ENCODE peak calls at places on chromosome 2, in six cellular contexts. One of them, this sample, is unnamed. For H3K4me1, the result is how much of the 10 kb centered on the place peaks cover.

GRCh38 chr2:165113414-165113813 is 90.4 kb downstream of the SCN3A start:
- DNase-seq in colonic mucosa: no peak
- DNase-seq in naive thymus-derived CD4-positive, alpha-beta T cell: no peak
- DNase-seq in endothelial cell of umbilical vein: no peak
- DNase-seq in ovary: no peak
- DNase-seq in A549: no peak
- DNase-seq in this sample: no peak

GRCh38 chr2:1817256-1818127 is 73.2 kb upstream of the PXDN start:
- DNase-seq in colonic mucosa: peak
- DNase-seq in naive thymus-derived CD4-positive, alpha-beta T cell: peak
- DNase-seq in endothelial cell of umbilical vein: peak
- DNase-seq in ovary: peak
- DNase-seq in A549: peak
- DNase-seq in this sample: peak

GRCh38 chr2:134897932-134898331 is 20.7 kb upstream of the CCNT2 start:
- DNase-seq in colonic mucosa: no peak
- DNase-seq in naive thymus-derived CD4-positive, alpha-beta T cell: peak
- DNase-seq in endothelial cell of umbilical vein: peak
- DNase-seq in ovary: no peak
- DNase-seq in A549: no peak
- DNase-seq in this sample: no peak

GRCh38 chr2:240462704-240463273 is 27.3 kb downstream of the GPC1 start:
- DNase-seq in colonic mucosa: no peak
- DNase-seq in naive thymus-derived CD4-positive, alpha-beta T cell: no peak
- DNase-seq in endothelial cell of umbilical vein: no peak
- DNase-seq in ovary: no peak
- DNase-seq in A549: no peak
- DNase-seq in this sample: no peak

GRCh38 chr2:10326707-10327594 is 24.2 kb downstream of the HPCAL1 start:
- DNase-seq in colonic mucosa: no peak
- DNase-seq in naive thymus-derived CD4-positive, alpha-beta T cell: no peak
- DNase-seq in endothelial cell of umbilical vein: no peak
- DNase-seq in ovary: peak
- DNase-seq in A549: no peak
- DNase-seq in this sample: peak

GRCh38 chr2:38443021-38443541 is 66.0 kb upstream of the ATL2 start:
- DNase-seq in colonic mucosa: no peak
- DNase-seq in naive thymus-derived CD4-positive, alpha-beta T cell: no peak
- DNase-seq in endothelial cell of umbilical vein: no peak
- DNase-seq in ovary: peak
- DNase-seq in A549: no peak
- DNase-seq in this sample: no peak

GRCh38 chr2:38147333-38148121 is 71.6 kb upstream of the CYP1B1 start:
- DNase-seq in colonic mucosa: no peak
- DNase-seq in naive thymus-derived CD4-positive, alpha-beta T cell: no peak
- DNase-seq in endothelial cell of umbilical vein: no peak
- DNase-seq in ovary: no peak
- DNase-seq in A549: no peak
- DNase-seq in this sample: no peak

GRCh38 chr2:240511351-240512108 is 46.3 kb downstream of the ANKMY1 start:
- DNase-seq in colonic mucosa: no peak
- DNase-seq in naive thymus-derived CD4-positive, alpha-beta T cell: no peak
- DNase-seq in endothelial cell of umbilical vein: no peak
- DNase-seq in ovary: no peak
- DNase-seq in A549: no peak
- DNase-seq in this sample: no peak

GRCh38 chr2:47072728-47073191 is 82.3 kb downstream of the STPG4 start:
- DNase-seq in colonic mucosa: peak
- DNase-seq in naive thymus-derived CD4-positive, alpha-beta T cell: no peak
- DNase-seq in endothelial cell of umbilical vein: no peak
- DNase-seq in ovary: peak
- DNase-seq in A549: no peak
- DNase-seq in this sample: peak

GRCh38 chr2:175864131-175864728 is 137.8 kb downstream of the LNPK start:
- DNase-seq in colonic mucosa: no peak
- DNase-seq in naive thymus-derived CD4-positive, alpha-beta T cell: no peak
- DNase-seq in endothelial cell of umbilical vein: no peak
- DNase-seq in ovary: no peak
- DNase-seq in A549: no peak
- DNase-seq in this sample: no peak

GRCh38 chr2:162243305-162243693 is at the start of gene FAP:
- DNase-seq in colonic mucosa: no peak
- DNase-seq in naive thymus-derived CD4-positive, alpha-beta T cell: no peak
- DNase-seq in endothelial cell of umbilical vein: peak
- DNase-seq in ovary: no peak
- DNase-seq in A549: no peak
- DNase-seq in this sample: no peak

GRCh38 chr2:238884122-238884811 is 36.4 kb downstream of the TWIST2 start:
- DNase-seq in colonic mucosa: no peak
- DNase-seq in naive thymus-derived CD4-positive, alpha-beta T cell: no peak
- DNase-seq in endothelial cell of umbilical vein: no peak
- DNase-seq in ovary: no peak
- DNase-seq in A549: no peak
- DNase-seq in this sample: no peak

GRCh38 chr2:160141944-160142343 is 58.1 kb downstream of the ITGB6 start:
- DNase-seq in colonic mucosa: no peak
- DNase-seq in naive thymus-derived CD4-positive, alpha-beta T cell: no peak
- DNase-seq in endothelial cell of umbilical vein: no peak
- DNase-seq in ovary: no peak
- DNase-seq in A549: no peak
- DNase-seq in this sample: no peak

GRCh38 chr2:68390600-68390999 is 25.5 kb downstream of the PLEK start:
- DNase-seq in colonic mucosa: no peak
- DNase-seq in naive thymus-derived CD4-positive, alpha-beta T cell: no peak
- DNase-seq in endothelial cell of umbilical vein: no peak
- DNase-seq in ovary: no peak
- DNase-seq in A549: no peak
- DNase-seq in this sample: no peak

GRCh38 chr2:103008586-103008985 is 246.8 kb downstream of the TMEM182 start:
- DNase-seq in colonic mucosa: no peak
- DNase-seq in naive thymus-derived CD4-positive, alpha-beta T cell: no peak
- DNase-seq in endothelial cell of umbilical vein: no peak
- DNase-seq in ovary: no peak
- DNase-seq in A549: peak
- DNase-seq in this sample: no peak

GRCh38 chr2:209331291-209331844 is 92.5 kb upstream of the MAP2 start:
- DNase-seq in colonic mucosa: no peak
- DNase-seq in naive thymus-derived CD4-positive, alpha-beta T cell: no peak
- DNase-seq in endothelial cell of umbilical vein: peak
- DNase-seq in ovary: no peak
- DNase-seq in A549: peak
- DNase-seq in this sample: no peak

GRCh38 chr2:237904806-237905599 is 45.6 kb downstream of the RAMP1 start:
- DNase-seq in colonic mucosa: no peak
- DNase-seq in naive thymus-derived CD4-positive, alpha-beta T cell: no peak
- DNase-seq in endothelial cell of umbilical vein: peak
- DNase-seq in ovary: peak
- DNase-seq in A549: no peak
- DNase-seq in this sample: peak

GRCh38 chr2:236085211-236085610 is 83.0 kb downstream of the GBX2 start:
- DNase-seq in colonic mucosa: no peak
- DNase-seq in naive thymus-derived CD4-positive, alpha-beta T cell: no peak
- DNase-seq in endothelial cell of umbilical vein: no peak
- DNase-seq in ovary: no peak
- DNase-seq in A549: no peak
- DNase-seq in this sample: no peak

GRCh38 chr2:236086403-236086970 is 81.7 kb downstream of the GBX2 start:
- DNase-seq in colonic mucosa: no peak
- DNase-seq in naive thymus-derived CD4-positive, alpha-beta T cell: no peak
- DNase-seq in endothelial cell of umbilical vein: no peak
- DNase-seq in ovary: no peak
- DNase-seq in A549: no peak
- DNase-seq in this sample: no peak

GRCh38 chr2:236086971-236087465 is 81.2 kb downstream of the GBX2 start:
- DNase-seq in colonic mucosa: no peak
- DNase-seq in naive thymus-derived CD4-positive, alpha-beta T cell: no peak
- DNase-seq in endothelial cell of umbilical vein: no peak
- DNase-seq in ovary: no peak
- DNase-seq in A549: no peak
- DNase-seq in this sample: no peak

GRCh38 chr2:236083934-236084333 is 84.3 kb downstream of the GBX2 start:
- DNase-seq in colonic mucosa: peak
- DNase-seq in naive thymus-derived CD4-positive, alpha-beta T cell: no peak
- DNase-seq in endothelial cell of umbilical vein: no peak
- DNase-seq in ovary: no peak
- DNase-seq in A549: no peak
- DNase-seq in this sample: no peak

DNA sequence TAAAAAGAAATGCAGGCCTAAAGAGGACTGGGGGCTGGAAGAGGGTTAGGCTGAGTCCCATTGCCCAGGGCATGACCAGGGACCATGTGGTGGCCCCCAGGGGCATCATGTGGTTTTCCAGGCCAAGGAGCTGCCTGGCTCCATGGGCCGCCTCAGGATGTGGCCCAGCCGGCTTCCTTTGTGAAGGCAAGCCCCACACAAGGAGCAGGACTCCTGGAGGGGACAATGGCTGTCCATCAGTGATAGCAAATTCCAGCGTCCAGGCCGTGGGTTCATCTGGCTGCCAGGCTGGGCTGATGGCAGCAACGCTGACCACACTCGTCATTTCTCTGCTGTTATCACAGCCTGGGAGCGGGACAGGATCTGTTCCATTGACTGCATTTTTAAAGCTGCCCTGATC is 82.5 kb downstream of the GBX2 start:
- DNase-seq in colonic mucosa: no peak
- DNase-seq in naive thymus-derived CD4-positive, alpha-beta T cell: no peak
- DNase-seq in endothelial cell of umbilical vein: no peak
- DNase-seq in ovary: no peak
- DNase-seq in A549: no peak
- DNase-seq in this sample: no peak
- H3K4me1 ChIP-seq in colonic mucosa: under half
- H3K4me1 ChIP-seq in naive thymus-derived CD4-positive, alpha-beta T cell: under half
- H3K4me1 ChIP-seq in endothelial cell of umbilical vein: under half
- H3K4me1 ChIP-seq in ovary: under half
- H3K4me1 ChIP-seq in A549: under half
- H3K4me1 ChIP-seq in this sample: under half

DNA sequence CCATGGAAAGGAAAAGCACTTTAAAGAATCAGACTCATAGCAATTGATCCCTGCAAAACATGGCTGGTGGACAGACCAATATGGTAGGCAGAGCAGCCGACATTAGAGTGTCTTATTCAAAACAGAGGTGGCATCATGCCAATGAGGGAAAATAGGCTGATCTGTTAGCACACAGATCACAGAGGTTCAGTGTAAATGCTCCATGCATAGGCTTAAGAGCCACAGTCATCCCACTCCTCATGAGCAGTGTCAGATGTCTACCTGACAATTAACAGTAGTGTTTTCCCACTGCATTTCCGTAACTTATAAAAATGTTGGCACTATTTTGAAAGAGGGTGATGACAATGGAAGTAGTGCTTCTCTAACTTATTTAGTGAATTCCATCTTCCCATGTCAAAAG is 86.7 kb downstream of the SPATS2L start:
- DNase-seq in colonic mucosa: no peak
- DNase-seq in naive thymus-derived CD4-positive, alpha-beta T cell: no peak
- DNase-seq in endothelial cell of umbilical vein: no peak
- DNase-seq in ovary: no peak
- DNase-seq in A549: no peak
- DNase-seq in this sample: no peak
- H3K4me3 ChIP-seq in colonic mucosa: no peak
- H3K4me3 ChIP-seq in naive thymus-derived CD4-positive, alpha-beta T cell: no peak
- H3K4me3 ChIP-seq in endothelial cell of umbilical vein: no peak
- H3K4me3 ChIP-seq in ovary: no peak
- H3K4me3 ChIP-seq in A549: no peak
- H3K4me3 ChIP-seq in this sample: no peak

GRCh38 chr2:28636491-28636890 is 115.1 kb upstream of the PPP1CB start:
- DNase-seq in colonic mucosa: no peak
- DNase-seq in naive thymus-derived CD4-positive, alpha-beta T cell: no peak
- DNase-seq in endothelial cell of umbilical vein: no peak
- DNase-seq in ovary: no peak
- DNase-seq in A549: no peak
- DNase-seq in this sample: no peak

GRCh38 chr2:28637648-28638047 is 114.0 kb upstream of the PPP1CB start:
- DNase-seq in colonic mucosa: no peak
- DNase-seq in naive thymus-derived CD4-positive, alpha-beta T cell: no peak
- DNase-seq in endothelial cell of umbilical vein: no peak
- DNase-seq in ovary: no peak
- DNase-seq in A549: no peak
- DNase-seq in this sample: no peak

GRCh38 chr2:28633204-28633603 is 118.4 kb upstream of the PPP1CB start:
- DNase-seq in colonic mucosa: no peak
- DNase-seq in naive thymus-derived CD4-positive, alpha-beta T cell: no peak
- DNase-seq in endothelial cell of umbilical vein: no peak
- DNase-seq in ovary: peak
- DNase-seq in A549: no peak
- DNase-seq in this sample: no peak

GRCh38 chr2:28633739-28634138 is 117.9 kb upstream of the PPP1CB start:
- DNase-seq in colonic mucosa: no peak
- DNase-seq in naive thymus-derived CD4-positive, alpha-beta T cell: no peak
- DNase-seq in endothelial cell of umbilical vein: no peak
- DNase-seq in ovary: peak
- DNase-seq in A549: peak
- DNase-seq in this sample: no peak

GRCh38 chr2:28635251-28635650 is 116.4 kb upstream of the PPP1CB start:
- DNase-seq in colonic mucosa: no peak
- DNase-seq in naive thymus-derived CD4-positive, alpha-beta T cell: no peak
- DNase-seq in endothelial cell of umbilical vein: peak
- DNase-seq in ovary: peak
- DNase-seq in A549: no peak
- DNase-seq in this sample: no peak
- H3K27ac ChIP-seq in colonic mucosa: no peak
- H3K27ac ChIP-seq in naive thymus-derived CD4-positive, alpha-beta T cell: no peak
- H3K27ac ChIP-seq in endothelial cell of umbilical vein: no peak
- H3K27ac ChIP-seq in ovary: peak
- H3K27ac ChIP-seq in A549: no peak
- H3K27ac ChIP-seq in this sample: peak

GRCh38 chr2:153096272-153096671 is 377.9 kb downstream of the ARL6IP6 start:
- DNase-seq in colonic mucosa: no peak
- DNase-seq in naive thymus-derived CD4-positive, alpha-beta T cell: no peak
- DNase-seq in endothelial cell of umbilical vein: no peak
- DNase-seq in ovary: no peak
- DNase-seq in A549: no peak
- DNase-seq in this sample: no peak

GRCh38 chr2:153105829-153106578 is 372.6 kb downstream of the RPRM start:
- DNase-seq in colonic mucosa: no peak
- DNase-seq in naive thymus-derived CD4-positive, alpha-beta T cell: no peak
- DNase-seq in endothelial cell of umbilical vein: no peak
- DNase-seq in ovary: no peak
- DNase-seq in A549: peak
- DNase-seq in this sample: no peak

GRCh38 chr2:153098073-153098472 is 379.7 kb downstream of the ARL6IP6 start:
- DNase-seq in colonic mucosa: no peak
- DNase-seq in naive thymus-derived CD4-positive, alpha-beta T cell: no peak
- DNase-seq in endothelial cell of umbilical vein: no peak
- DNase-seq in ovary: no peak
- DNase-seq in A549: no peak
- DNase-seq in this sample: no peak

GRCh38 chr2:153101187-153101586 is 377.4 kb downstream of the RPRM start:
- DNase-seq in colonic mucosa: no peak
- DNase-seq in naive thymus-derived CD4-positive, alpha-beta T cell: no peak
- DNase-seq in endothelial cell of umbilical vein: no peak
- DNase-seq in ovary: no peak
- DNase-seq in A549: no peak
- DNase-seq in this sample: no peak

DNA sequence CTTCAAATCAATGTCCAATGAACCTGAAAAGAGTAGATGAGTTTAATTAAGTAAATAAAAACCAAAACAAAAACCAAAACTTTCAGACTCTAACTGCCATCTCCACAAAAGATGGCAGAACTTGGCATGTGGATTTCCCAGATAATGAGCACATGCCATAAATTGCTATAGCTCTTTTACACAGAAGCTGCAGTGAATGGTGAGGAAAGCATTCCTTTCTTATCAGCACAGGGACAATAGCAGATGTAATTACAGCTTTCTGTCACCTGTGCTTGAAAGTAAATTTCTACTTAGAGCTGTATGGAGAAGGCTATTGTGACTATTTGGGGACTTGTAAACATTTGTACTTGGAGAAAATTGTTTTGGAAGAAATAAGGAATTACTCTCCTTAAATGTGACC is 378.4 kb downstream of the RPRM start:
- DNase-seq in colonic mucosa: no peak
- DNase-seq in naive thymus-derived CD4-positive, alpha-beta T cell: no peak
- DNase-seq in endothelial cell of umbilical vein: no peak
- DNase-seq in ovary: no peak
- DNase-seq in A549: no peak
- DNase-seq in this sample: no peak
- H3K4me1 ChIP-seq in colonic mucosa: under half
- H3K4me1 ChIP-seq in naive thymus-derived CD4-positive, alpha-beta T cell: under half
- H3K4me1 ChIP-seq in endothelial cell of umbilical vein: under half
- H3K4me1 ChIP-seq in ovary: under half
- H3K4me1 ChIP-seq in A549: under half
- H3K4me1 ChIP-seq in this sample: under half